ENCODE peak calls at places on chromosomes 2 and 18, in ten cellular contexts. One of them, this sample, is unnamed.

GRCh38 chr2:223925106-223925505 is 20.0 kb downstream of the WDFY1 start:
- DNase-seq in type B pancreatic cell: no peak
- DNase-seq in T-cell: no peak
- DNase-seq in cerebellum: no peak
- DNase-seq in germinal center: no peak
- DNase-seq in NCI-H1417: no peak
- DNase-seq in left ventricle myocardium superior: no peak
- DNase-seq in NCI-H345: no peak
- DNase-seq in AG09309: no peak
- DNase-seq in dorsolateral prefrontal cortex: no peak
- DNase-seq in this sample: no peak

GRCh38 chr18:2625217-2625616 is 30.3 kb upstream of the SMCHD1 start:
- DNase-seq in type B pancreatic cell: no peak
- DNase-seq in dorsolateral prefrontal cortex: no peak
- DNase-seq in T-cell: no peak
- DNase-seq in AG09309: no peak
- DNase-seq in germinal center: no peak
- DNase-seq in NCI-H345: no peak
- DNase-seq in NCI-H1417: no peak
- DNase-seq in cerebellum: no peak
- DNase-seq in left ventricle myocardium superior: no peak
- DNase-seq in this sample: no peak

GRCh38 chr2:186486651-186487647 is 889 bp downstream of the ZC3H15 start:
- DNase-seq in dorsolateral prefrontal cortex: no peak
- DNase-seq in cerebellum: no peak
- DNase-seq in germinal center: no peak
- DNase-seq in AG09309: no peak
- DNase-seq in type B pancreatic cell: no peak
- DNase-seq in NCI-H1417: no peak
- DNase-seq in NCI-H345: no peak
- DNase-seq in left ventricle myocardium superior: no peak
- DNase-seq in T-cell: no peak
- DNase-seq in this sample: peak

GRCh38 chr2:128506127-128506526 is 187.5 kb upstream of the HS6ST1 start:
- DNase-seq in germinal center: no peak
- DNase-seq in AG09309: no peak
- DNase-seq in T-cell: no peak
- DNase-seq in NCI-H345: no peak
- DNase-seq in cerebellum: no peak
- DNase-seq in left ventricle myocardium superior: no peak
- DNase-seq in type B pancreatic cell: no peak
- DNase-seq in NCI-H1417: no peak
- DNase-seq in dorsolateral prefrontal cortex: no peak
- DNase-seq in this sample: no peak

GRCh38 chr2:152646775-152647174 is 70.5 kb downstream of the PRPF40A start:
- DNase-seq in type B pancreatic cell: no peak
- DNase-seq in germinal center: no peak
- DNase-seq in cerebellum: no peak
- DNase-seq in left ventricle myocardium superior: no peak
- DNase-seq in NCI-H345: no peak
- DNase-seq in T-cell: no peak
- DNase-seq in AG09309: peak
- DNase-seq in dorsolateral prefrontal cortex: no peak
- DNase-seq in NCI-H1417: no peak
- DNase-seq in this sample: no peak

GRCh38 chr2:142796161-142796560 is 81.3 kb upstream of the KYNU start:
- DNase-seq in cerebellum: no peak
- DNase-seq in type B pancreatic cell: no peak
- DNase-seq in T-cell: no peak
- DNase-seq in AG09309: no peak
- DNase-seq in NCI-H345: no peak
- DNase-seq in germinal center: no peak
- DNase-seq in NCI-H1417: no peak
- DNase-seq in left ventricle myocardium superior: no peak
- DNase-seq in dorsolateral prefrontal cortex: no peak
- DNase-seq in this sample: no peak

GRCh38 chr2:65021709-65022108 is 32.5 kb downstream of the SLC1A4 start:
- DNase-seq in T-cell: no peak
- DNase-seq in left ventricle myocardium superior: no peak
- DNase-seq in cerebellum: no peak
- DNase-seq in germinal center: no peak
- DNase-seq in type B pancreatic cell: no peak
- DNase-seq in AG09309: no peak
- DNase-seq in NCI-H345: peak
- DNase-seq in dorsolateral prefrontal cortex: no peak
- DNase-seq in NCI-H1417: no peak
- DNase-seq in this sample: no peak

GRCh38 chr2:219290381-219291171 is 11.4 kb downstream of the DNAJB2 start:
- DNase-seq in AG09309: no peak
- DNase-seq in left ventricle myocardium superior: no peak
- DNase-seq in cerebellum: no peak
- DNase-seq in NCI-H1417: no peak
- DNase-seq in NCI-H345: no peak
- DNase-seq in type B pancreatic cell: no peak
- DNase-seq in germinal center: no peak
- DNase-seq in T-cell: no peak
- DNase-seq in dorsolateral prefrontal cortex: no peak
- DNase-seq in this sample: no peak

GRCh38 chr2:172993924-172994717 is 81.5 kb upstream of the MAP3K20 start:
- DNase-seq in NCI-H345: no peak
- DNase-seq in germinal center: no peak
- DNase-seq in AG09309: no peak
- DNase-seq in left ventricle myocardium superior: no peak
- DNase-seq in dorsolateral prefrontal cortex: no peak
- DNase-seq in NCI-H1417: no peak
- DNase-seq in type B pancreatic cell: no peak
- DNase-seq in cerebellum: no peak
- DNase-seq in T-cell: no peak
- DNase-seq in this sample: no peak